ENCODE peak calls at places on chromosomes 16 and 17, in seven cellular contexts. C is GF-D8, Y is astrocyte of the spinal cord, O is small intestine, F is DND-41, Q is progenitor cell of endocrine pancreas, H is GM12864. L is an unnamed sample.

GRCh38 chr16:55647798-55648197 is 8.0 kb upstream of the SLC6A2 start:
- DNase-seq in C (no peak), Y (no peak), O (no peak), F (no peak), Q (no peak), H (no peak), L (no peak)

GRCh38 chr17:65294184-65294719 is 157.1 kb downstream of the RGS9 start:
- DNase-seq in C (no peak), Y (peak; percentile 69), O (peak; percentile 74), F (peak; percentile 73), Q (peak; percentile 46), H (peak; percentile 10), L (peak; percentile 89)

GRCh38 chr16:681746-682427 is 1.7 kb downstream of the STUB1 start:
- DNase-seq in C (no peak), Y (peak; percentile 19), O (no peak), F (no peak), Q (no peak), H (no peak), L (no peak)

GRCh38 chr17:59372138-59372751 is 40.8 kb downstream of the YPEL2 start:
- DNase-seq in C (peak; percentile 44), Y (peak; percentile 60), O (peak; percentile 45), F (no peak), Q (no peak), H (peak; percentile 42), L (peak; percentile 84)

GRCh38 chr17:45115871-45116270 is 16.4 kb downstream of the PLCD3 start:
- DNase-seq in C (no peak), Y (peak; percentile 22), O (no peak), F (no peak), Q (no peak), H (no peak), L (no peak)

GRCh38 chr17:77741109-77741508 is 217.4 kb upstream of the TNRC6C start:
- DNase-seq in C (no peak), Y (no peak), O (peak; percentile 6), F (no peak), Q (no peak), H (no peak), L (no peak)

GRCh38 chr17:80986816-80987480 is 4.7 kb upstream of the CHMP6 start:
- DNase-seq in C (peak; percentile 24), Y (no peak), O (no peak), F (no peak), Q (no peak), H (no peak), L (no peak)

GRCh38 chr17:58756246-58757161 is 850 bp downstream of the PPM1E start:
- DNase-seq in C (no peak), Y (no peak), O (no peak), F (no peak), Q (no peak), H (no peak), L (peak; percentile 26)

GRCh38 chr16:63702981-63703590 is 1418.8 kb downstream of the CDH11 start:
- DNase-seq in C (no peak), Y (no peak), O (peak; percentile 77), F (no peak), Q (no peak), H (no peak), L (no peak)

GRCh38 chr17:28735242-28735722 is 6.7 kb downstream of the NEK8 start:
- DNase-seq in C (peak; percentile 2), Y (no peak), O (peak; percentile 48), F (no peak), Q (no peak), H (no peak), L (no peak)

GRCh38 chr17:40071720-40072480 is 9.1 kb downstream of the THRA start:
- DNase-seq in C (peak; percentile 26), Y (no peak), O (peak; percentile 91), F (no peak), Q (no peak), H (no peak), L (no peak)

GRCh38 chr17:5011928-5012327 is 14.2 kb downstream of the KIF1C start:
- DNase-seq in C (no peak), Y (peak; percentile 45), O (no peak), F (no peak), Q (no peak), H (no peak), L (peak; percentile 78)

GRCh38 chr17:27519550-27519949 is 63.3 kb downstream of the KSR1 start:
- DNase-seq in C (no peak), Y (no peak), O (no peak), F (no peak), Q (no peak), H (no peak), L (no peak)

GRCh38 chr17:48382989-48383388 is 47.0 kb downstream of the SKAP1 start:
- DNase-seq in C (no peak), Y (no peak), O (no peak), F (no peak), Q (no peak), H (no peak), L (no peak)

GRCh38 chr16:22420606-22421135 is 46.3 kb upstream of the CDR2 start:
- DNase-seq in C (no peak), Y (no peak), O (no peak), F (no peak), Q (no peak), H (no peak), L (no peak)

GRCh38 chr16:73082608-73083007 is 34.7 kb upstream of the ZFHX3 start:
- DNase-seq in C (no peak), Y (peak; percentile 95), O (no peak), F (no peak), Q (no peak), H (no peak), L (peak; percentile 88)

GRCh38 chr16:70695351-70696070 is 9.7 kb upstream of the MTSS2 start:
- DNase-seq in C (peak; percentile 58), Y (no peak), O (peak; percentile 78), F (peak; percentile 53), Q (no peak), H (no peak), L (no peak)

GRCh38 chr17:68054296-68054900 is 18.9 kb downstream of the KPNA2 start:
- DNase-seq in C (no peak), Y (peak; percentile 70), O (no peak), F (no peak), Q (no peak), H (no peak), L (peak; percentile 30)

GRCh38 chr17:4690745-4691144 is 13.2 kb downstream of the PELP1 start:
- DNase-seq in C (no peak), Y (no peak), O (no peak), F (no peak), Q (no peak), H (no peak), L (no peak)

GRCh38 chr17:41689497-41690299 is 1.0 kb downstream of the EIF1 start:
- DNase-seq in C (peak; percentile 41), Y (peak; percentile 76), O (peak; percentile 58), F (peak; percentile 64), Q (no peak), H (peak; percentile 56), L (no peak)

GRCh38 chr17:35087731-35088646 is 24.5 kb upstream of the RFFL start:
- DNase-seq in C (no peak), Y (peak; percentile 53), O (peak; percentile 92), F (no peak), Q (peak; percentile 19), H (no peak), L (peak; percentile 55)

GRCh38 chr17:14058051-14058450 is 11.3 kb upstream of the COX10 start:
- DNase-seq in C (no peak), Y (peak; percentile 42), O (no peak), F (no peak), Q (no peak), H (no peak), L (peak; percentile 45)

GRCh38 chr16:79395631-79396030 is 204.9 kb downstream of the MAF start:
- DNase-seq in C (no peak), Y (no peak), O (no peak), F (no peak), Q (no peak), H (no peak), L (no peak)

GRCh38 chr16:56789360-56789759 is 59.4 kb downstream of the NUP93 start:
- DNase-seq in C (peak; percentile 13), Y (peak; percentile 51), O (peak; percentile 49), F (peak; percentile 59), Q (no peak), H (no peak), L (peak; percentile 49)

GRCh38 chr17:1972429-1973160 is 52.5 kb downstream of the RTN4RL1 start:
- DNase-seq in C (no peak), Y (no peak), O (no peak), F (no peak), Q (no peak), H (no peak), L (no peak)

GRCh38 chr17:73096866-73097265 is 4.4 kb upstream of the SLC39A11 start:
- DNase-seq in C (peak; percentile 94), Y (peak; percentile 14), O (no peak), F (no peak), Q (no peak), H (no peak), L (no peak)

GRCh38 chr17:64938925-64939474 is 19.7 kb upstream of the LRRC37A3 start:
- DNase-seq in C (no peak), Y (no peak), O (peak; percentile 58), F (no peak), Q (no peak), H (no peak), L (peak; percentile 60)

GRCh38 chr16:7440886-7441400 is 108.3 kb downstream of the RBFOX1 start:
- DNase-seq in C (no peak), Y (no peak), O (no peak), F (no peak), Q (no peak), H (no peak), L (no peak)

GRCh38 chr16:83930730-83931500 is 22.1 kb upstream of the OSGIN1 start:
- DNase-seq in C (no peak), Y (no peak), O (no peak), F (no peak), Q (no peak), H (no peak), L (no peak)

GRCh38 chr17:74972107-74972972 is at the start of gene HID1:
- DNase-seq in C (no peak), Y (no peak), O (peak; percentile 73), F (peak; percentile 85), Q (peak; percentile 81), H (no peak), L (peak; percentile 72)

GRCh38 chr16:74438492-74438979 is 17.3 kb upstream of the CLEC18B start:
- DNase-seq in C (peak; percentile 85), Y (no peak), O (peak; percentile 30), F (peak; percentile 31), Q (no peak), H (no peak), L (no peak)

GRCh38 chr16:56822966-56823739 is 41.9 kb upstream of the SLC12A3 start:
- DNase-seq in C (no peak), Y (no peak), O (no peak), F (no peak), Q (no peak), H (no peak), L (no peak)

GRCh38 chr17:75001915-75002843 is 10.3 kb upstream of the MRPL58 start:
- DNase-seq in C (no peak), Y (no peak), O (no peak), F (no peak), Q (no peak), H (no peak), L (no peak)

GRCh38 chr16:84065536-84066132 is 23.0 kb upstream of the SLC38A8 start:
- DNase-seq in C (no peak), Y (peak; percentile 64), O (peak; percentile 68), F (peak; percentile 49), Q (peak; percentile 26), H (no peak), L (peak; percentile 65)

GRCh38 chr16:4060823-4061222 is 55.4 kb downstream of the ADCY9 start:
- DNase-seq in C (no peak), Y (peak; percentile 10), O (no peak), F (no peak), Q (no peak), H (no peak), L (no peak)

GRCh38 chr16:72960101-72960500 is 87.8 kb downstream of the ZFHX3 start:
- DNase-seq in C (no peak), Y (no peak), O (no peak), F (no peak), Q (no peak), H (no peak), L (no peak)

L was measured in AG20443.